ENCODE peak calls at places on chromosome X, in five cellular contexts. I is thoracic aorta, T is vagina, N is uterus, M is neural progenitor cell. A is an unnamed sample.

GRCh38 chrX:118802857-118803256 is 20.8 kb upstream of the ZCCHC12 start:
- DNase-seq in M (no peak), I (no peak), T (no peak), N (no peak), A (no peak)

GRCh38 chrX:65871671-65872311 is 168.1 kb downstream of the VSIG4 start:
- DNase-seq in N (no peak), I (no peak), T (no peak), M (peak; percentile 40), A (no peak)

GRCh38 chrX:107736781-107737531 is 38.6 kb downstream of the TSC22D3 start:
- DNase-seq in N (no peak), M (no peak), I (no peak), T (no peak), A (no peak)

GRCh38 chrX:83508006-83508405 is at the start of gene POU3F4:
- DNase-seq in I (no peak), N (no peak), M (peak; percentile 83), T (no peak), A (no peak)

GRCh38 chrX:47502591-47503222 is 19.7 kb upstream of the ZNF41 start:
- DNase-seq in T (no peak), N (no peak), M (no peak), I (no peak), A (no peak)

GRCh38 chrX:46208225-46208854 is 336.9 kb downstream of the ZNF674 start:
- DNase-seq in T (no peak), N (no peak), I (no peak), M (no peak), A (no peak)

GRCh38 chrX:123361371-123361770 is 177.3 kb downstream of the GRIA3 start:
- DNase-seq in M (no peak), I (no peak), T (no peak), N (no peak), A (no peak)

GRCh38 chrX:115268421-115268820 is 21.1 kb upstream of the LUZP4 start:
- DNase-seq in I (no peak), N (no peak), M (peak; percentile 41), T (no peak), A (no peak)

GRCh38 chrX:103531002-103531401 is 11.7 kb upstream of the RAB40A start:
- DNase-seq in M (no peak), T (no peak), N (no peak), I (no peak), A (peak; percentile 44)

GRCh38 chrX:153931748-153932147 is 3.1 kb downstream of the NAA10 start:
- DNase-seq in N (no peak), M (no peak), I (no peak), T (no peak), A (no peak)

GRCh38 chrX:71664889-71665491 is 2.4 kb upstream of the LOC101059915 start:
- DNase-seq in M (no peak), I (no peak), N (no peak), T (no peak), A (no peak)

GRCh38 chrX:13055486-13055885 is 11.1 kb upstream of the FAM9C start:
- DNase-seq in N (no peak), T (no peak), M (no peak), I (no peak), A (no peak)
- H3K4me3 ChIP-seq in N (no peak overlapping the region), T (no peak overlapping the region), M (no peak overlapping the region), I (no peak overlapping the region), A (no peak overlapping the region)

GRCh38 chrX:125205918-125206665 is 113.6 kb upstream of the TEX13C start:
- DNase-seq in M (peak; percentile 59), N (no peak), I (no peak), T (no peak), A (no peak)
- TF ChIP-seq CTCF in M (peak; percentile 7), N (no peak), I (peak; percentile 9), T (no peak), A (no peak)

GRCh38 chrX:43718956-43719355 is 62.9 kb downstream of the MAOA start:
- DNase-seq in T (no peak), M (no peak), N (no peak), I (no peak), A (no peak)
- H3K9me3 ChIP-seq in T (no peaks in the 10 kb centered on the region), M (no peaks in the 10 kb centered on the region), N (peaks cover 5% of the 10 kb centered on the region), I (no peaks in the 10 kb centered on the region), A (no peaks in the 10 kb centered on the region)

GRCh38 chrX:134171661-134172587 is 65.1 kb upstream of the CCDC160 start:
- DNase-seq in T (no peak), M (peak; percentile 69), I (no peak), N (no peak), A (no peak)
- H3K4me3 ChIP-seq in T (peak overlapping the region; percentile 43), M (peak overlapping the region; percentile 80), I (peak overlapping the region; percentile 72), N (peak overlapping the region; percentile 40), A (peak overlapping the region; percentile 13)

GRCh38 chrX:38799995-38800394 is 1.3 kb upstream of the MID1IP1 start:
- DNase-seq in I (no peak), M (no peak), T (no peak), N (no peak), A (no peak)
- TF ChIP-seq CTCF in I (no peak), M (no peak), T (no peak), N (no peak), A (no peak)

GRCh38 chrX:43328358-43328946 is 327.6 kb upstream of the MAOA start:
- DNase-seq in N (no peak), T (no peak), I (no peak), M (no peak), A (no peak)
- H3K9me3 ChIP-seq in N (peaks cover 6% of the 10 kb centered on the region), T (no peaks in the 10 kb centered on the region), I (no peaks in the 10 kb centered on the region), M (peaks cover 13% of the 10 kb centered on the region), A (no peaks in the 10 kb centered on the region)

GRCh38 chrX:40759374-40759773 is 24.0 kb upstream of the MED14 start:
- DNase-seq in N (no peak), M (no peak), T (no peak), I (no peak), A (no peak)

GRCh38 chrX:40757058-40757457 is 21.7 kb upstream of the MED14 start:
- DNase-seq in T (no peak), I (no peak), N (no peak), M (no peak), A (no peak)

GRCh38 chrX:40749874-40750273 is 14.5 kb upstream of the MED14 start:
- DNase-seq in N (no peak), T (no peak), M (no peak), I (no peak), A (no peak)

DNA sequence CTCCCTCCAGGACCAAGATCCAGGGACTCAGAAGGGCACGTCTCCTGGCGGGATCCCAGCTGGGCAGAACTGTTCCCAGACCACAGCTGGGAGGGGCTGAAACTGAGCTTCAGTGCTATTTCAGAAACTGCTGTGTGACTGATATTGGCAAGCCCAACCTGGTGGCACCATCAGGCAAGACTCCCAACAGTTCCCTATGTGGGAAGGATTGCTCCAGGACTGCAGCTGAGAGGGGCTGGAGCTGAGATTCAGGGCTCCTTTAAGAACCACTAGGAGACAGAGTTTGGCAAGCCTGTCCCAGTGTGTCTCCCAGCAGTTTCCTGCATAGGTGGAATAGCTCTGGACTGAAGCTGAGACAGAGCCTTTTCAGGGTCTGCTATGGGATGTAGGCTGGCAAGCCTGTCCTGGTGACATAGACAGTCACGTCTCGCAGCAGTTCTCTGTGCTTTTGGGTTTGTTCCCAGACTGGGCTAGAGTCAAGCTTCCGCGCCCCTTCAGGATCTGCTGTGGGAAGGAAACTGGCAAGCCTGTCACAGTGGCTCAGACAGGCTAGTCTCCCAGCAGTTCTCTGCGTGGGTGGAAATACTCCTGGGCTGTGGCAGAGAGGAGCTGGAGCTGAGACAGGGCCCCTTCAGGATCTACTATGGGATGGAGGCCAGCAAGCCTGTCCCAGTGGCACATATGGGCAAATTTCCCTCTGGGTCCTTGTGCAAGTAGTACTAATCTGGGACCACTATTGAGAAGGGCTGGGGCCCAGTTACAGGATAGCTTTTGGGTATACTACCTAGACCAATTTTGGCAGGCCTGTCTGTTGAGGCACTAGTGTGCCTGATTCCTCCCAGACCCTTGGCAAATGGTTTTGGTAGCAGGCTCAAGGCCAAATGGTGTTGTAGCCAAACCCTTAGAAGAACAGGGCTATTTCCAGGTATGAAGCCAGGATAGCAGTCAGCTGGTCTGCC is 20.2 kb upstream of the MED14 start:
- DNase-seq in I (peak; percentile 34), T (no peak), M (no peak), N (peak; percentile 16), A (no peak)
- H3K4me3 ChIP-seq in I (peak overlapping the region; percentile 27), T (no peak overlapping the region), M (no peak overlapping the region), N (no peak overlapping the region), A (no peak overlapping the region)

GRCh38 chrX:73851014-73852009 is 288.3 kb downstream of the CHIC1 start:
- DNase-seq in T (no peak), N (peak; percentile 89), M (no peak), I (no peak), A (no peak)

GRCh38 chrX:73849054-73849453 is 286.1 kb downstream of the CHIC1 start:
- DNase-seq in I (no peak), T (no peak), N (no peak), M (peak; percentile 85), A (no peak)

GRCh38 chrX:73852022-73852421 is 289.0 kb downstream of the CHIC1 start:
- DNase-seq in I (no peak), N (no peak), T (no peak), M (no peak), A (no peak)

GRCh38 chrX:73850124-73851013 is 287.4 kb downstream of the CHIC1 start:
- DNase-seq in M (peak; percentile 45), T (no peak), N (peak; percentile 24), I (no peak), A (no peak)

DNA sequence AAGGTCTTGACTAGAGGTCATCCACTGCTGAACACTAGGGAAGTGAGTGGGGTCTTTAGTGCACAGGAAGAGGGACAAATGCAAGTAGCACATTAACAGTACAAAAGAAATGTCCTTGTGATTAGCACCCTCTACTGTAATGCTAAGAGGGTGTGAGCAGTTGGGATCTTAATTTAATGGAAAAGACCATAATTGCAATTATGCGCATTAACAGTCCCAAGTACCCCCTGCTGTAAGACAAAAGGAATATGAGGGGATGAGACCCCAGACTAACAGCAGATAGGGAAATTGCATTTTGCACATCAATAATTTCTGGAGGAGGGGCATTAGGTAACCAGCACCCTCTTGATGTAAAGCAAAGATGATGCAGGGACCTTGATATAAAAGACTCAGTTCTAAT is 285.0 kb downstream of the CHIC1 start:
- DNase-seq in M (no peak), N (no peak), I (no peak), T (no peak), A (no peak)
- TF ChIP-seq CTCF in M (peak; percentile 22), N (no peak), I (no peak), T (no peak), A (no peak)

DNA sequence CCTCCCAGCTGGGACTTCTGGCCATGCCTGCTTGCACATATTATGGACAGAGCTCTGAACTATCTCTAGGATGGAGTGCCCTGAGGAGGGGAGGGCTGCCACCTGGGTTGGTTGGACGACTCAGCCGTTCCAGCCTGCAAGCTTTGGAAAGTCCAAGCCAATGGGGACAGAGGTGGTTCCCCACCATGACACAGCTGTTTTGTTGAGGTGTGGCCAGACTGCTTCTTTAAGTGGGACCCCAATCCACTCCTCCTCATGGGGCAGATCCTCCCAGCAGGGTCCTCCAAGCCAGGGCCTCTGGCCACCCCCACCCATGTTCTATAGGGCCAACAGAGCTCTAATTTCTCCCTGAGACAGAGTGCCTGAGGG is 22.7 kb downstream of the F8A3 start:
- DNase-seq in N (no peak), M (no peak), I (no peak), T (no peak), A (no peak)
- H3K9me3 ChIP-seq in N (no peaks in the 10 kb centered on the region), M (peaks cover 3% of the 10 kb centered on the region), I (no peaks in the 10 kb centered on the region), T (no peaks in the 10 kb centered on the region), A (no peaks in the 10 kb centered on the region)